ENCODE peak calls at places on chromosomes 1 and 21, in five cellular contexts. Y, I, R, Q and A are unnamed samples.

GRCh38 chr1:238916828-238917227 is 469.5 kb upstream of the CHRM3 start:
- ATAC-seq in Q (no peak), I (no peak), R (no peak), Y (no peak), A (no peak)

GRCh38 chr1:168007691-168008090 is 70.8 kb upstream of the MPC2 start:
- ATAC-seq in R (no peak), Q (no peak), I (no peak), Y (no peak), A (no peak)

GRCh38 chr1:94095744-94096469 is 25.0 kb downstream of the ABCA4 start:
- ATAC-seq in Y (peak; percentile 66), Q (no peak), R (no peak), I (no peak), A (peak; percentile 30)

GRCh38 chr1:185044981-185045792 is at the start of gene RNF2:
- ATAC-seq in Q (peak; percentile 94), Y (peak; percentile 92), I (peak; percentile 92), R (peak; percentile 93), A (peak; percentile 93)

GRCh38 chr1:26259578-26259977 is 20.3 kb upstream of the SH3BGRL3 start:
- ATAC-seq in Y (no peak), R (peak; percentile 70), Q (no peak), I (no peak), A (no peak)

GRCh38 chr1:12544357-12544756 is 73.7 kb downstream of the DHRS3 start:
- ATAC-seq in Y (no peak), R (no peak), Q (no peak), I (no peak), A (no peak)

GRCh38 chr1:169914534-169914933 is 20.8 kb upstream of the SCYL3 start:
- ATAC-seq in R (no peak), I (no peak), Q (no peak), Y (no peak), A (no peak)

GRCh38 chr21:39087976-39088370 is 95.3 kb downstream of the PSMG1 start:
- ATAC-seq in Y (no peak), Q (no peak), R (no peak), I (no peak), A (no peak)

GRCh38 chr21:44399955-44400790 is 46.8 kb downstream of the TRPM2 start:
- ATAC-seq in Q (no peak), Y (peak; percentile 15), R (no peak), I (no peak), A (no peak)

GRCh38 chr1:166340709-166341108 is 173.9 kb upstream of the FAM78B start:
- ATAC-seq in I (no peak), Y (no peak), R (no peak), Q (no peak), A (no peak)

GRCh38 chr1:168285419-168285790 is 4.7 kb downstream of the TBX19 start:
- ATAC-seq in I (no peak), Q (no peak), R (no peak), Y (no peak), A (no peak)

GRCh38 chr1:153485880-153486279 is 25.4 kb upstream of the S100A7 start:
- ATAC-seq in R (no peak), Y (no peak), I (no peak), Q (no peak), A (no peak)

GRCh38 chr21:14883351-14883750 is 181.4 kb downstream of the NRIP1 start:
- ATAC-seq in R (no peak), Y (no peak), Q (peak; percentile 87), I (no peak), A (no peak)

GRCh38 chr1:207578796-207579435 is 66.0 kb upstream of the CR1L start:
- ATAC-seq in R (no peak), I (peak; percentile 46), Q (peak; percentile 56), Y (no peak), A (no peak)

GRCh38 chr1:14707774-14708450 is 109.4 kb downstream of the KAZN start:
- ATAC-seq in R (no peak), Q (no peak), I (no peak), Y (no peak), A (peak; percentile 55)

GRCh38 chr1:171590022-171590421 is 32.0 kb upstream of the MYOCOS start:
- ATAC-seq in Y (no peak), I (peak; percentile 48), Q (no peak), R (no peak), A (no peak)

GRCh38 chr1:33425900-33426299 is 5.0 kb downstream of the PHC2 start:
- ATAC-seq in I (peak; percentile 90), R (no peak), Q (no peak), Y (no peak), A (no peak)

GRCh38 chr1:230752407-230752806 is 5.2 kb downstream of the CAPN9 start:
- ATAC-seq in Y (peak; percentile 11), I (no peak), R (peak; percentile 57), Q (no peak), A (no peak)

GRCh38 chr21:17472592-17473271 is 40.1 kb upstream of the CXADR start:
- ATAC-seq in Y (peak; percentile 92), Q (no peak), R (no peak), I (no peak), A (no peak)

GRCh38 chr1:48030211-48030610 is 33.0 kb upstream of the TRABD2B start:
- ATAC-seq in R (no peak), Y (no peak), Q (no peak), I (no peak), A (no peak)

GRCh38 chr1:117646956-117647355 is 41.1 kb downstream of the TENT5C start:
- ATAC-seq in R (no peak), Y (no peak), I (no peak), Q (no peak), A (no peak)

GRCh38 chr21:39088831-39089380 is 94.3 kb downstream of the PSMG1 start:
- ATAC-seq in R (no peak), Y (peak; percentile 71), I (no peak), Q (peak; percentile 69), A (peak; percentile 77)

GRCh38 chr1:85230305-85230977 is 29.0 kb downstream of the C1orf52 start:
- ATAC-seq in Y (peak; percentile 94), R (no peak), I (peak; percentile 55), Q (peak; percentile 88), A (no peak)

GRCh38 chr1:229843627-229844238 is 217.7 kb downstream of the URB2 start:
- ATAC-seq in Y (peak; percentile 78), Q (peak; percentile 94), R (no peak), I (peak; percentile 48), A (peak; percentile 81)

GRCh38 chr1:225486856-225487255 is 59.0 kb upstream of the LBR start:
- ATAC-seq in Y (no peak), R (no peak), I (no peak), Q (no peak), A (no peak)

GRCh38 chr21:32412162-32412997 is at the start of gene EVA1C:
- ATAC-seq in I (no peak), Y (peak; percentile 89), R (peak; percentile 72), Q (no peak), A (peak; percentile 64)
- TF ChIP-seq EP300 in I (no peak), Y (no peak), R (no peak), Q (no peak), A (no peak)

GRCh38 chr1:175071544-175071943 is 3.9 kb downstream of the TNN start:
- ATAC-seq in Q (no peak), I (no peak), Y (no peak), R (no peak), A (no peak)

GRCh38 chr1:175073633-175074032 is 6.0 kb downstream of the TNN start:
- ATAC-seq in Y (no peak), I (no peak), Q (no peak), R (no peak), A (no peak)

GRCh38 chr1:175070818-175071217 is 3.2 kb downstream of the TNN start:
- ATAC-seq in Y (no peak), I (no peak), Q (no peak), R (no peak), A (no peak)

GRCh38 chr1:175072131-175072941 is 4.7 kb downstream of the TNN start:
- ATAC-seq in I (peak; percentile 78), Y (no peak), Q (peak; percentile 52), R (no peak), A (peak; percentile 74)

GRCh38 chr1:175073054-175073453 is 5.4 kb downstream of the TNN start:
- ATAC-seq in Y (no peak), Q (no peak), R (no peak), I (no peak), A (peak; percentile 89)
- TF ChIP-seq POLR2AphosphoS5 in Y (no peak), Q (no peak), R (no peak), I (no peak), A (no peak)

DNA sequence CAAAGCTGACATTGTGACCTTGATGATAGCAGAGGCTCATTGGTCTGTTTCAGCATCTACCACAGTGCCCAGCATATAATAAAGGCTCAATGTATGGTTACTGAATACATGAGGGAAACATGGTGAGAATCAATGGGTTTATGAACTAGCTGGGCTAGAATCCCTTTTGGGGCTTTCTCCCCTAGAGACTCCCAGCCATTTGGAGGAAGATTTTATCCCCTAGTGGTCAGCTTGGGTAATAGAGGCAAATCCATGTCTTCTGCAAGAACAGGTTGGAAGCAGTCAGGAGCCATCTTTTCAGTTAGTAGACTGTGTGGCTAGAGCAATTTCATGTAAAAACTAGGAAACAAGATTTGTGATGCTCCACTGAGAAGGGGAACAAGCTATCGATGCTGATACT is 15.8 kb upstream of the REG4 start:
- ATAC-seq in I (peak; percentile 49), Q (peak; percentile 89), R (no peak), Y (peak; percentile 54), A (no peak)
- TF ChIP-seq CTCF in I (no peak), Q (peak; percentile 72), R (peak; percentile 14), Y (peak; percentile 26), A (no peak)

GRCh38 chr1:16905856-16906702 is 10.3 kb downstream of the RNU1-2 start:
- ATAC-seq in Y (no peak), Q (no peak), R (no peak), I (no peak), A (no peak)

GRCh38 chr1:16903458-16903796 is 7.6 kb downstream of the RNU1-2 start:
- ATAC-seq in I (no peak), Q (no peak), Y (no peak), R (no peak), A (no peak)

GRCh38 chr1:16905112-16905855 is 9.5 kb downstream of the RNU1-2 start:
- ATAC-seq in Y (peak; percentile 90), R (peak; percentile 94), Q (peak; percentile 87), I (peak; percentile 90), A (peak; percentile 95)

GRCh38 chr1:16903054-16903453 is 7.3 kb downstream of the RNU1-2 start:
- ATAC-seq in Y (no peak), R (no peak), I (no peak), Q (peak; percentile 26), A (no peak)

GRCh38 chr1:16904560-16905111 is 8.9 kb downstream of the RNU1-2 start:
- ATAC-seq in R (peak; percentile 100), I (peak; percentile 95), Y (peak; percentile 95), Q (peak; percentile 93), A (peak; percentile 99)
- TF ChIP-seq EP300 in R (no peak), I (no peak), Y (no peak), Q (no peak), A (no peak)

GRCh38 chr1:46517010-46517600 is 27.5 kb downstream of the DMBX1 start:
- ATAC-seq in Y (no peak), Q (peak; percentile 70), I (no peak), R (peak; percentile 85), A (no peak)
- TF ChIP-seq POLR2AphosphoS5 in Y (no peak), Q (no peak), I (no peak), R (no peak), A (no peak)

GRCh38 chr1:227131193-227131592 is 187.1 kb downstream of the CDC42BPA start:
- ATAC-seq in R (no peak), I (peak; percentile 40), Y (peak; percentile 65), Q (peak; percentile 69), A (peak; percentile 58)
- TF ChIP-seq CTCF in R (peak; percentile 15), I (peak; percentile 16), Y (peak; percentile 31), Q (peak; percentile 50), A (peak; percentile 14)